ENCODE peak calls at places on chromosomes 11 and 22, in seven cellular contexts. R is mammary epithelial cell, W is SJSA1, E is pancreas, I is tibial nerve, B is cardiac muscle cell, H is substantia nigra. N is an unnamed sample.

GRCh38 chr11:31246451-31247165 is 122.9 kb downstream of the DCDC1 start:
- DNase-seq in R (peak; percentile 3), W (no peak), E (no peak), I (peak; percentile 57), B (no peak), H (no peak), N (no peak)

GRCh38 chr22:35172452-35172851 is 84.8 kb upstream of the HMGXB4 start:
- DNase-seq in R (no peak), W (no peak), E (no peak), I (no peak), B (no peak), H (no peak), N (no peak)

GRCh38 chr11:79973701-79974626 is 533.1 kb upstream of the TENM4 start:
- DNase-seq in R (peak; percentile 3), W (no peak), E (no peak), I (peak; percentile 16), B (peak; percentile 19), H (no peak), N (no peak)

GRCh38 chr22:27885977-27886842 is 32.8 kb downstream of the PITPNB start:
- DNase-seq in R (peak; percentile 52), W (no peak), E (no peak), I (peak; percentile 57), B (peak; percentile 66), H (no peak), N (no peak)

GRCh38 chr22:43126506-43127165 is 16.1 kb downstream of the BIK start:
- DNase-seq in R (peak; percentile 79), W (peak; percentile 93), E (no peak), I (no peak), B (no peak), H (no peak), N (no peak)

GRCh38 chr11:69923641-69924307 is 104.6 kb upstream of the FGF3 start:
- DNase-seq in R (no peak), W (no peak), E (peak; percentile 37), I (no peak), B (no peak), H (no peak), N (no peak)

GRCh38 chr11:69372589-69373250 is 78.8 kb downstream of the MYEOV start:
- DNase-seq in R (no peak), W (peak; percentile 53), E (no peak), I (no peak), B (no peak), H (no peak), N (no peak)

GRCh38 chr22:42553475-42554361 is at the start of gene SERHL2:
- DNase-seq in R (peak; percentile 47), W (peak; percentile 90), E (peak; percentile 91), I (peak; percentile 77), B (peak; percentile 89), H (peak; percentile 61), N (peak; percentile 63)

GRCh38 chr11:117387992-117388765 is 60.5 kb downstream of the CEP164 start:
- DNase-seq in R (no peak), W (no peak), E (no peak), I (no peak), B (no peak), H (no peak), N (no peak)

GRCh38 chr11:69666752-69667536 is 8.2 kb downstream of the LTO1 start:
- DNase-seq in R (no peak), W (no peak), E (no peak), I (no peak), B (no peak), H (no peak), N (no peak)

GRCh38 chr11:113457784-113458183 is 17.4 kb downstream of the DRD2 start:
- DNase-seq in R (no peak), W (no peak), E (no peak), I (no peak), B (no peak), H (no peak), N (no peak)

GRCh38 chr22:43743131-43743530 is 69.0 kb downstream of the EFCAB6 start:
- DNase-seq in R (no peak), W (no peak), E (no peak), I (no peak), B (peak; percentile 59), H (no peak), N (no peak)

GRCh38 chr11:85685820-85686459 is at the start of gene CCDC89:
- DNase-seq in R (no peak), W (no peak), E (peak; percentile 55), I (peak; percentile 70), B (peak; percentile 37), H (peak; percentile 34), N (peak; percentile 34)

GRCh38 chr22:40348025-40348658 is 1.8 kb downstream of the ADSL start:
- DNase-seq in R (peak; percentile 36), W (peak; percentile 56), E (no peak), I (peak; percentile 69), B (peak; percentile 59), H (no peak), N (no peak)

GRCh38 chr11:72113170-72113808 is 794 bp upstream of the ANAPC15 start:
- DNase-seq in R (peak; percentile 41), W (no peak), E (no peak), I (no peak), B (no peak), H (no peak), N (no peak)

GRCh38 chr22:23036684-23037428 is 33.5 kb upstream of the GNAZ start:
- DNase-seq in R (no peak), W (no peak), E (no peak), I (no peak), B (no peak), H (no peak), N (no peak)

GRCh38 chr11:61540528-61540927 is 32.0 kb downstream of the LRRC10B start:
- DNase-seq in R (no peak), W (no peak), E (no peak), I (no peak), B (no peak), H (no peak), N (no peak)

GRCh38 chr11:8747173-8747572 is 64.6 kb downstream of the RPL27A start:
- DNase-seq in R (no peak), W (no peak), E (no peak), I (no peak), B (no peak), H (no peak), N (no peak)

GRCh38 chr22:23501708-23502107 is 78.4 kb downstream of the IGLL1 start:
- DNase-seq in R (no peak), W (no peak), E (no peak), I (no peak), B (no peak), H (no peak), N (no peak)

GRCh38 chr11:115544422-115544821 is 40.2 kb upstream of the CADM1 start:
- DNase-seq in R (no peak), W (no peak), E (no peak), I (no peak), B (no peak), H (no peak), N (peak; percentile 4)

GRCh38 chr11:5564259-5565019 is 16.1 kb upstream of the OR52H1 start:
- DNase-seq in R (peak; percentile 65), W (no peak), E (no peak), I (no peak), B (no peak), H (no peak), N (no peak)

GRCh38 chr11:107856981-107857517 is 1.5 kb downstream of the SLC35F2 start:
- DNase-seq in R (no peak), W (no peak), E (no peak), I (no peak), B (no peak), H (no peak), N (no peak)

GRCh38 chr11:87030458-87031054 is 7.2 kb upstream of the TMEM135 start:
- DNase-seq in R (no peak), W (no peak), E (no peak), I (no peak), B (no peak), H (no peak), N (no peak)
- H3K27ac ChIP-seq in R (no peak overlapping the region), W (no peak overlapping the region), E (no peak overlapping the region), I (no peak overlapping the region), B (no peak overlapping the region), H (no peak overlapping the region), N (no peak overlapping the region)

DNA sequence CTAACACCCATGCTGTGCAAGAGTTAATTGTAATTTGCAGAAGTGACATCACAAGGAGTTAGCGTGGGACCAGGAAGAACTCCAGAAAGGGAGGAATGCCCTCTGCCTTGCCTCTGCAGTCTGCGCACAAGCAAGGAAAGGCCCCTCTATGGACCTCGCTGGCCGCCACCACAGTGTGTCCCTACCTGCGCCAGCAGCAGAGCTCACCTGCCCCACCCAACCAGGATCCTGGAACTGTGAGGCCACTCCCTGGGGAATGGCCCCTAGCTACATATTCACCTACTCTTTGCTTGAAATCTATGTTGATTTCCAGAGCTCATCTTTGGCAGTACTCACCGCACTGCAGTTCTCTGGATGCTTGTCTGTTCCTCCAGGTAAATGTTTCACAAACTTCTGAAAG is 72.0 kb upstream of the MTNR1B start:
- DNase-seq in R (no peak), W (no peak), E (no peak), I (no peak), B (no peak), H (no peak), N (no peak)
- H3K27ac ChIP-seq in R (no peak overlapping the region), W (no peak overlapping the region), E (no peak overlapping the region), I (no peak overlapping the region), B (no peak overlapping the region), H (no peak overlapping the region), N (no peak overlapping the region)

GRCh38 chr11:1757861-1758610 is 5.7 kb downstream of the CTSD start:
- DNase-seq in R (no peak), W (no peak), E (peak; percentile 71), I (no peak), B (no peak), H (no peak), N (no peak)

GRCh38 chr11:1759851-1760220 is 3.9 kb downstream of the CTSD start:
- DNase-seq in R (no peak), W (no peak), E (peak; percentile 54), I (no peak), B (no peak), H (no peak), N (no peak)

GRCh38 chr11:1759151-1759850 is 4.4 kb downstream of the CTSD start:
- DNase-seq in R (no peak), W (no peak), E (peak; percentile 73), I (no peak), B (no peak), H (no peak), N (no peak)

GRCh38 chr11:1756791-1757771 is 6.6 kb downstream of the CTSD start:
- DNase-seq in R (no peak), W (no peak), E (peak; percentile 75), I (no peak), B (no peak), H (no peak), N (no peak)

DNA sequence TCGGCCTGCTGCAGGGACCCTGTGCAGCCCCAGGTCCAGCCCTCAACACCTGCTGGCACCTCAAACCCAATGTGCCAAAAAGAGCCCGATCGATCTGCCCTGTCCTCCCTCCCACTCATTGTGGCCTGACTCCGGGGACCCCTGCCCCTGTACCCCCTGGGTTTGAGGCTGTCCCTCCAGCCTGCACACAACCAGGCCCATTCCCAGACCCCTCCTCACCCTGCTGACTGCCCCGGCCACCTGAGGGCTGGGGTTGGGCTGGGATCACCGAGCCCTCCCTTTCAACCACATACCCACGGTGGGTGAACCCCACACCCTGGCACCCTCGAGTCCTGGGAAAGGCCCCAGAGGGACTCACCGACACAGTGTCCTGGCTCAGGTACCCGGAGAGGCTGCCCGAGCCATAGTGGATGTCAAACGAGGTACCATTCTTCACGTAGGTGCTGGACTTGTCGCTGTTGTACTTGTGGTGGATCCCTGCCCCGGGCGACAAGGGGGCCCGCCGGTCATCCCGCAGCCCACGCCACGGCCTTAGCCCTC is 5.0 kb downstream of the CTSD start:
- DNase-seq in R (no peak), W (no peak), E (peak; percentile 66), I (no peak), B (no peak), H (no peak), N (no peak)
- H3K27ac ChIP-seq in R (no peak overlapping the region), W (no peak overlapping the region), E (peak overlapping the region; percentile 15), I (peak overlapping the region; percentile 99), B (no peak overlapping the region), H (peak overlapping the region; percentile 40), N (peak overlapping the region; percentile 58)

GRCh38 chr11:66072518-66072917 is 2.4 kb downstream of the PACS1 start:
- DNase-seq in R (no peak), W (peak; percentile 37), E (no peak), I (no peak), B (no peak), H (no peak), N (no peak)
- H3K27ac ChIP-seq in R (no peak overlapping the region), W (no peak overlapping the region), E (no peak overlapping the region), I (peak overlapping the region; percentile 89), B (no peak overlapping the region), H (no peak overlapping the region), N (no peak overlapping the region)